ENCODE peak calls at places on chromosomes 11 and 22, in six cellular contexts. One of them, this sample, is unnamed.

GRCh38 chr22:19700790-19701419 is 13.4 kb upstream of the SEPTIN5 start:
- DNase-seq in SK-N-MC: no peak
- DNase-seq in transverse colon: no peak
- DNase-seq in spleen: peak
- DNase-seq in endothelial cell of umbilical vein: no peak
- DNase-seq in prostate gland: no peak
- DNase-seq in this sample: no peak

GRCh38 chr22:20577549-20577975 is 70.2 kb downstream of the MED15 start:
- DNase-seq in SK-N-MC: no peak
- DNase-seq in transverse colon: no peak
- DNase-seq in spleen: peak
- DNase-seq in endothelial cell of umbilical vein: no peak
- DNase-seq in prostate gland: no peak
- DNase-seq in this sample: no peak

GRCh38 chr11:31340903-31341572 is 28.5 kb downstream of the DCDC1 start:
- DNase-seq in SK-N-MC: peak
- DNase-seq in transverse colon: no peak
- DNase-seq in spleen: no peak
- DNase-seq in endothelial cell of umbilical vein: peak
- DNase-seq in prostate gland: no peak
- DNase-seq in this sample: no peak

GRCh38 chr22:26360169-26360885 is 68.7 kb upstream of the ASPHD2 start:
- DNase-seq in SK-N-MC: peak
- DNase-seq in transverse colon: peak
- DNase-seq in spleen: no peak
- DNase-seq in endothelial cell of umbilical vein: peak
- DNase-seq in prostate gland: peak
- DNase-seq in this sample: peak

GRCh38 chr11:39365809-39366436 is 2093.5 kb downstream of the LRRC4C start:
- DNase-seq in SK-N-MC: no peak
- DNase-seq in transverse colon: no peak
- DNase-seq in spleen: no peak
- DNase-seq in endothelial cell of umbilical vein: no peak
- DNase-seq in prostate gland: no peak
- DNase-seq in this sample: no peak

GRCh38 chr22:30564766-30565118 is 9.7 kb downstream of the GAL3ST1 start:
- DNase-seq in SK-N-MC: no peak
- DNase-seq in transverse colon: no peak
- DNase-seq in spleen: no peak
- DNase-seq in endothelial cell of umbilical vein: no peak
- DNase-seq in prostate gland: no peak
- DNase-seq in this sample: no peak

GRCh38 chr11:103978588-103979580 is 57.6 kb upstream of the DDI1 start:
- DNase-seq in SK-N-MC: no peak
- DNase-seq in transverse colon: no peak
- DNase-seq in spleen: no peak
- DNase-seq in endothelial cell of umbilical vein: no peak
- DNase-seq in prostate gland: no peak
- DNase-seq in this sample: no peak

GRCh38 chr22:29190915-29191314 is 14.8 kb upstream of the EMID1 start:
- DNase-seq in SK-N-MC: no peak
- DNase-seq in transverse colon: no peak
- DNase-seq in spleen: no peak
- DNase-seq in endothelial cell of umbilical vein: no peak
- DNase-seq in prostate gland: no peak
- DNase-seq in this sample: peak

GRCh38 chr11:21465920-21466319 is 727.0 kb upstream of the ANO5 start:
- DNase-seq in SK-N-MC: no peak
- DNase-seq in transverse colon: no peak
- DNase-seq in spleen: no peak
- DNase-seq in endothelial cell of umbilical vein: no peak
- DNase-seq in prostate gland: no peak
- DNase-seq in this sample: no peak

GRCh38 chr11:579830-580601 is 3.7 kb downstream of the PHRF1 start:
- DNase-seq in SK-N-MC: no peak
- DNase-seq in transverse colon: no peak
- DNase-seq in spleen: no peak
- DNase-seq in endothelial cell of umbilical vein: no peak
- DNase-seq in prostate gland: no peak
- DNase-seq in this sample: no peak

GRCh38 chr11:27076121-27076589 is 35.5 kb downstream of the BBOX1 start:
- DNase-seq in SK-N-MC: no peak
- DNase-seq in transverse colon: no peak
- DNase-seq in spleen: no peak
- DNase-seq in endothelial cell of umbilical vein: no peak
- DNase-seq in prostate gland: no peak
- DNase-seq in this sample: peak

GRCh38 chr22:45511847-45512261 is 9.2 kb downstream of the FBLN1 start:
- DNase-seq in SK-N-MC: no peak
- DNase-seq in transverse colon: peak
- DNase-seq in spleen: no peak
- DNase-seq in endothelial cell of umbilical vein: no peak
- DNase-seq in prostate gland: no peak
- DNase-seq in this sample: peak

GRCh38 chr22:18976197-18976751 is 40.2 kb upstream of the PRODH start:
- DNase-seq in SK-N-MC: no peak
- DNase-seq in transverse colon: no peak
- DNase-seq in spleen: peak
- DNase-seq in endothelial cell of umbilical vein: no peak
- DNase-seq in prostate gland: no peak
- DNase-seq in this sample: no peak

GRCh38 chr22:29377979-29378378 is 10.4 kb downstream of the AP1B1 start:
- DNase-seq in SK-N-MC: no peak
- DNase-seq in transverse colon: no peak
- DNase-seq in spleen: no peak
- DNase-seq in endothelial cell of umbilical vein: no peak
- DNase-seq in prostate gland: peak
- DNase-seq in this sample: peak

GRCh38 chr22:42388130-42388797 is 43.9 kb downstream of the NFAM1 start:
- DNase-seq in SK-N-MC: no peak
- DNase-seq in transverse colon: no peak
- DNase-seq in spleen: no peak
- DNase-seq in endothelial cell of umbilical vein: no peak
- DNase-seq in prostate gland: no peak
- DNase-seq in this sample: no peak

GRCh38 chr11:64712430-64713030 is 10.5 kb downstream of the NRXN2 start:
- DNase-seq in SK-N-MC: no peak
- DNase-seq in transverse colon: no peak
- DNase-seq in spleen: no peak
- DNase-seq in endothelial cell of umbilical vein: no peak
- DNase-seq in prostate gland: no peak
- DNase-seq in this sample: no peak

GRCh38 chr11:75325713-75326438 is 25.6 kb downstream of the ARRB1 start:
- DNase-seq in SK-N-MC: no peak
- DNase-seq in transverse colon: no peak
- DNase-seq in spleen: no peak
- DNase-seq in endothelial cell of umbilical vein: peak
- DNase-seq in prostate gland: no peak
- DNase-seq in this sample: peak
- TF ChIP-seq POLR2AphosphoS5 in SK-N-MC: no peak
- TF ChIP-seq POLR2AphosphoS5 in transverse colon: no peak
- TF ChIP-seq POLR2AphosphoS5 in spleen: no peak
- TF ChIP-seq POLR2AphosphoS5 in endothelial cell of umbilical vein: peak
- TF ChIP-seq POLR2AphosphoS5 in prostate gland: peak
- TF ChIP-seq POLR2AphosphoS5 in this sample: no peak

DNA sequence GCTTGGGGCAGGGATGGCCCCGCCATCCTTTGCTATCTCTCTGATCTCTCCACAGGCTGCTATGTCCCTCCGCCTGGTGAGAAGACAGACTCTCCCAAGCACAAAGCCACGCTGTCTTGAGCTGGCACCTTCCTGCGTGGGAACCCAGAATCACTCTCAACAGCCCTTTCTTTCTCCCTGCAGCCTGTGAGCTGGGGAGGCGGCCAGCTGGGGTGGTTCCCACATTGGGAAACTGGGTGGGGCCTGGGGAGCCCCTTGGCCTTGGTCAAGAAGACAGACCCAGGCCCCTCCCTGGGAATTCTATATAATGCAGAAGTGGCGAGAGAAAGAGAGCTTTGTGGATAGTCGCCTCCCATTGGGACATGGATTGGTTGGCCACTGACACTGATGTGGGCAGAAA is 129.0 kb upstream of the TIMP3 start:
- DNase-seq in SK-N-MC: no peak
- DNase-seq in transverse colon: no peak
- DNase-seq in spleen: no peak
- DNase-seq in endothelial cell of umbilical vein: no peak
- DNase-seq in prostate gland: no peak
- DNase-seq in this sample: no peak
- H3K27ac ChIP-seq in SK-N-MC: no peak
- H3K27ac ChIP-seq in transverse colon: no peak
- H3K27ac ChIP-seq in spleen: no peak
- H3K27ac ChIP-seq in endothelial cell of umbilical vein: no peak
- H3K27ac ChIP-seq in prostate gland: no peak
- H3K27ac ChIP-seq in this sample: no peak

DNA sequence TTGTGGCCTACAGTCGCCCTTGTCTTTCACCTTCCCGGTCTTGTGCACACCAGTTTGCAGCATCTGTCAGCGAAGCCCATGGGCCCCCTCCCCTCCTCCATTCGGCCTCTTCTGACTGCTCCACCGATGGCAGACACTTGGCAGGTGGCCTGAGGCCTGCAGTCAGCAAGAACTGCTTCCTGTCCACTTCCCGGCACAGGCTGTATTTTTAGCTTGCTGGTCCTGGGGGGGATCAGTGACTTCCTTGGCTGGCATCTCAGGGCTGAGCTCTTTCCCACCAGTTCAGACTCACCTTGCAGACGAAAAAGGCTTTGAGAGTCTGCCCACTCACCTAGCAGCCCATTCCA is 106.4 kb downstream of the SYN3 start:
- DNase-seq in SK-N-MC: no peak
- DNase-seq in transverse colon: no peak
- DNase-seq in spleen: peak
- DNase-seq in endothelial cell of umbilical vein: no peak
- DNase-seq in prostate gland: no peak
- DNase-seq in this sample: no peak
- TF ChIP-seq POLR2AphosphoS5 in SK-N-MC: no peak
- TF ChIP-seq POLR2AphosphoS5 in transverse colon: no peak
- TF ChIP-seq POLR2AphosphoS5 in spleen: peak
- TF ChIP-seq POLR2AphosphoS5 in endothelial cell of umbilical vein: no peak
- TF ChIP-seq POLR2AphosphoS5 in prostate gland: no peak
- TF ChIP-seq POLR2AphosphoS5 in this sample: no peak

GRCh38 chr22:38570841-38571364 is 920 bp upstream of the DMC1 start:
- DNase-seq in SK-N-MC: no peak
- DNase-seq in transverse colon: peak
- DNase-seq in spleen: peak
- DNase-seq in endothelial cell of umbilical vein: no peak
- DNase-seq in prostate gland: peak
- DNase-seq in this sample: peak
- H3K27ac ChIP-seq in SK-N-MC: no peak
- H3K27ac ChIP-seq in transverse colon: peak
- H3K27ac ChIP-seq in spleen: no peak
- H3K27ac ChIP-seq in endothelial cell of umbilical vein: no peak
- H3K27ac ChIP-seq in prostate gland: peak
- H3K27ac ChIP-seq in this sample: peak

GRCh38 chr22:23192133-23192532 is 11.8 kb downstream of the BCR start:
- DNase-seq in SK-N-MC: no peak
- DNase-seq in transverse colon: no peak
- DNase-seq in spleen: no peak
- DNase-seq in endothelial cell of umbilical vein: no peak
- DNase-seq in prostate gland: no peak
- DNase-seq in this sample: no peak
- TF ChIP-seq POLR2AphosphoS5 in SK-N-MC: no peak
- TF ChIP-seq POLR2AphosphoS5 in transverse colon: no peak
- TF ChIP-seq POLR2AphosphoS5 in spleen: no peak
- TF ChIP-seq POLR2AphosphoS5 in endothelial cell of umbilical vein: no peak
- TF ChIP-seq POLR2AphosphoS5 in prostate gland: peak
- TF ChIP-seq POLR2AphosphoS5 in this sample: no peak